ENCODE peak calls at places on chromosomes 2 and 18, in eight cellular contexts. W, D, V, Y, K, B, S and X are unnamed samples.

GRCh38 chr2:11123856-11124759 is 31.2 kb upstream of the SLC66A3 start:
- DNase-seq in W (peak), D (no peak), V (peak), Y (peak), K (peak), B (peak), S (peak), X (peak)

GRCh38 chr2:73915437-73915993 is 11.2 kb upstream of the DGUOK start:
- DNase-seq in W (no peak), D (no peak), V (no peak), Y (no peak), K (no peak), B (no peak), S (no peak), X (no peak)

GRCh38 chr2:105618351-105618659 is 126.4 kb upstream of the NCK2 start:
- DNase-seq in W (no peak), D (no peak), V (no peak), Y (no peak), K (no peak), B (no peak), S (no peak), X (no peak)

GRCh38 chr2:189629553-189630453 is 31.5 kb upstream of the ASNSD1 start:
- DNase-seq in W (no peak), D (no peak), V (no peak), Y (no peak), K (no peak), B (no peak), S (no peak), X (no peak)

GRCh38 chr2:165927774-165928173 is 25.8 kb downstream of the TTC21B start:
- DNase-seq in W (no peak), D (no peak), V (no peak), Y (no peak), K (no peak), B (no peak), S (no peak), X (no peak)

GRCh38 chr18:35378206-35378795 is 1.2 kb upstream of the ZNF396 start:
- DNase-seq in W (no peak), D (no peak), V (no peak), Y (no peak), K (no peak), B (no peak), S (no peak), X (no peak)

GRCh38 chr2:185700883-185701282 is 37.7 kb upstream of the FSIP2 start:
- DNase-seq in W (no peak), D (no peak), V (no peak), Y (no peak), K (no peak), B (no peak), S (no peak), X (no peak)

GRCh38 chr2:231769170-231770136 is 11.6 kb downstream of the PDE6D start:
- DNase-seq in W (no peak), D (no peak), V (no peak), Y (no peak), K (no peak), B (no peak), S (no peak), X (no peak)

GRCh38 chr2:79235135-79235534 is 75.6 kb upstream of the REG3A start:
- DNase-seq in W (no peak), D (no peak), V (no peak), Y (no peak), K (no peak), B (no peak), S (no peak), X (no peak)

GRCh38 chr2:72077702-72078169 is 69.9 kb downstream of the CYP26B1 start:
- DNase-seq in W (no peak), D (no peak), V (no peak), Y (no peak), K (no peak), B (no peak), S (no peak), X (no peak)